ENCODE peak calls at places on chromosomes 13 and 19, in eight cellular contexts. One of them, this sample, is unnamed.

GRCh38 chr19:35404879-35405622 is 34.2 kb downstream of the GPR42 start:
- DNase-seq in thoracic aorta: peak
- DNase-seq in HS-5: peak
- DNase-seq in CD8-positive, alpha-beta memory T cell: no peak
- DNase-seq in GM03348: peak
- DNase-seq in lung microvascular endothelial cell: no peak
- DNase-seq in epithelial cell of esophagus: peak
- DNase-seq in T-helper 1 cell: no peak
- DNase-seq in this sample: peak

GRCh38 chr19:13463296-13463695 is 43.0 kb downstream of the CACNA1A start:
- DNase-seq in GM03348: peak
- DNase-seq in epithelial cell of esophagus: peak
- DNase-seq in T-helper 1 cell: no peak
- DNase-seq in thoracic aorta: no peak
- DNase-seq in HS-5: no peak
- DNase-seq in CD8-positive, alpha-beta memory T cell: no peak
- DNase-seq in lung microvascular endothelial cell: peak
- DNase-seq in this sample: peak

GRCh38 chr19:18589380-18590272 is 1.0 kb downstream of the REX1BD start:
- DNase-seq in HS-5: peak
- DNase-seq in GM03348: peak
- DNase-seq in T-helper 1 cell: peak
- DNase-seq in epithelial cell of esophagus: peak
- DNase-seq in CD8-positive, alpha-beta memory T cell: no peak
- DNase-seq in thoracic aorta: no peak
- DNase-seq in lung microvascular endothelial cell: peak
- DNase-seq in this sample: peak

GRCh38 chr13:24005711-24006281 is 108.5 kb upstream of the C1QTNF9B start:
- DNase-seq in CD8-positive, alpha-beta memory T cell: no peak
- DNase-seq in HS-5: no peak
- DNase-seq in T-helper 1 cell: no peak
- DNase-seq in epithelial cell of esophagus: no peak
- DNase-seq in lung microvascular endothelial cell: no peak
- DNase-seq in GM03348: no peak
- DNase-seq in thoracic aorta: no peak
- DNase-seq in this sample: no peak

GRCh38 chr13:50224534-50224933 is 209.3 kb downstream of the KCNRG start:
- DNase-seq in HS-5: no peak
- DNase-seq in CD8-positive, alpha-beta memory T cell: no peak
- DNase-seq in T-helper 1 cell: no peak
- DNase-seq in thoracic aorta: no peak
- DNase-seq in GM03348: no peak
- DNase-seq in lung microvascular endothelial cell: no peak
- DNase-seq in epithelial cell of esophagus: peak
- DNase-seq in this sample: peak

GRCh38 chr13:28355822-28356371 is 139.0 kb downstream of the FLT1 start:
- DNase-seq in T-helper 1 cell: no peak
- DNase-seq in GM03348: no peak
- DNase-seq in lung microvascular endothelial cell: no peak
- DNase-seq in epithelial cell of esophagus: no peak
- DNase-seq in HS-5: no peak
- DNase-seq in CD8-positive, alpha-beta memory T cell: no peak
- DNase-seq in thoracic aorta: no peak
- DNase-seq in this sample: no peak

GRCh38 chr13:81872581-81872980 is 1531.7 kb upstream of the SPRY2 start:
- DNase-seq in T-helper 1 cell: no peak
- DNase-seq in GM03348: no peak
- DNase-seq in HS-5: no peak
- DNase-seq in epithelial cell of esophagus: peak
- DNase-seq in lung microvascular endothelial cell: no peak
- DNase-seq in CD8-positive, alpha-beta memory T cell: no peak
- DNase-seq in thoracic aorta: no peak
- DNase-seq in this sample: no peak

GRCh38 chr13:59861676-59862075 is 302.1 kb downstream of the DIAPH3 start:
- DNase-seq in GM03348: no peak
- DNase-seq in T-helper 1 cell: no peak
- DNase-seq in lung microvascular endothelial cell: peak
- DNase-seq in thoracic aorta: no peak
- DNase-seq in HS-5: no peak
- DNase-seq in epithelial cell of esophagus: no peak
- DNase-seq in CD8-positive, alpha-beta memory T cell: no peak
- DNase-seq in this sample: no peak

GRCh38 chr13:113342820-113343691 is 20.9 kb downstream of the GRTP1 start:
- DNase-seq in CD8-positive, alpha-beta memory T cell: no peak
- DNase-seq in T-helper 1 cell: no peak
- DNase-seq in HS-5: no peak
- DNase-seq in GM03348: no peak
- DNase-seq in thoracic aorta: no peak
- DNase-seq in epithelial cell of esophagus: no peak
- DNase-seq in lung microvascular endothelial cell: no peak
- DNase-seq in this sample: no peak

GRCh38 chr19:30391554-30392551 is 19.7 kb downstream of the ZNF536 start:
- DNase-seq in thoracic aorta: no peak
- DNase-seq in T-helper 1 cell: no peak
- DNase-seq in HS-5: no peak
- DNase-seq in GM03348: peak
- DNase-seq in lung microvascular endothelial cell: no peak
- DNase-seq in CD8-positive, alpha-beta memory T cell: no peak
- DNase-seq in epithelial cell of esophagus: no peak
- DNase-seq in this sample: no peak

GRCh38 chr13:97321616-97322321 is 99.6 kb downstream of the MBNL2 start:
- DNase-seq in lung microvascular endothelial cell: no peak
- DNase-seq in thoracic aorta: no peak
- DNase-seq in epithelial cell of esophagus: no peak
- DNase-seq in T-helper 1 cell: no peak
- DNase-seq in GM03348: no peak
- DNase-seq in HS-5: no peak
- DNase-seq in CD8-positive, alpha-beta memory T cell: no peak
- DNase-seq in this sample: no peak

GRCh38 chr19:22530042-22530441 is 104.1 kb upstream of the ZNF492 start:
- DNase-seq in HS-5: no peak
- DNase-seq in T-helper 1 cell: no peak
- DNase-seq in thoracic aorta: no peak
- DNase-seq in GM03348: no peak
- DNase-seq in epithelial cell of esophagus: no peak
- DNase-seq in CD8-positive, alpha-beta memory T cell: no peak
- DNase-seq in lung microvascular endothelial cell: no peak
- DNase-seq in this sample: no peak

GRCh38 chr13:98026457-98026857 is 73.0 kb downstream of the IPO5 start:
- DNase-seq in thoracic aorta: no peak
- DNase-seq in T-helper 1 cell: no peak
- DNase-seq in CD8-positive, alpha-beta memory T cell: no peak
- DNase-seq in GM03348: peak
- DNase-seq in lung microvascular endothelial cell: peak
- DNase-seq in HS-5: no peak
- DNase-seq in epithelial cell of esophagus: no peak
- DNase-seq in this sample: no peak

GRCh38 chr13:28528848-28529247 is 33.9 kb upstream of the FLT1 start:
- DNase-seq in GM03348: no peak
- DNase-seq in epithelial cell of esophagus: no peak
- DNase-seq in CD8-positive, alpha-beta memory T cell: no peak
- DNase-seq in thoracic aorta: no peak
- DNase-seq in T-helper 1 cell: no peak
- DNase-seq in lung microvascular endothelial cell: peak
- DNase-seq in HS-5: no peak
- DNase-seq in this sample: no peak

GRCh38 chr19:16115309-16116039 is 3.8 kb downstream of the RAB8A start:
- DNase-seq in lung microvascular endothelial cell: no peak
- DNase-seq in epithelial cell of esophagus: no peak
- DNase-seq in CD8-positive, alpha-beta memory T cell: no peak
- DNase-seq in GM03348: no peak
- DNase-seq in thoracic aorta: no peak
- DNase-seq in T-helper 1 cell: no peak
- DNase-seq in HS-5: no peak
- DNase-seq in this sample: no peak

GRCh38 chr19:33666196-33666595 is 44.4 kb downstream of the CHST8 start:
- DNase-seq in GM03348: no peak
- DNase-seq in epithelial cell of esophagus: no peak
- DNase-seq in T-helper 1 cell: no peak
- DNase-seq in thoracic aorta: no peak
- DNase-seq in CD8-positive, alpha-beta memory T cell: no peak
- DNase-seq in HS-5: no peak
- DNase-seq in lung microvascular endothelial cell: no peak
- DNase-seq in this sample: no peak

GRCh38 chr13:98535501-98536357 is 41.2 kb downstream of the STK24 start:
- DNase-seq in HS-5: no peak
- DNase-seq in epithelial cell of esophagus: peak
- DNase-seq in lung microvascular endothelial cell: no peak
- DNase-seq in thoracic aorta: no peak
- DNase-seq in GM03348: no peak
- DNase-seq in T-helper 1 cell: no peak
- DNase-seq in CD8-positive, alpha-beta memory T cell: no peak
- DNase-seq in this sample: peak

GRCh38 chr13:40812724-40813445 is 23.5 kb downstream of the SLC25A15 start:
- DNase-seq in lung microvascular endothelial cell: peak
- DNase-seq in HS-5: no peak
- DNase-seq in GM03348: no peak
- DNase-seq in epithelial cell of esophagus: peak
- DNase-seq in CD8-positive, alpha-beta memory T cell: no peak
- DNase-seq in T-helper 1 cell: no peak
- DNase-seq in thoracic aorta: no peak
- DNase-seq in this sample: peak

GRCh38 chr19:49398001-49398615 is 10.1 kb downstream of the KASH5 start:
- DNase-seq in lung microvascular endothelial cell: no peak
- DNase-seq in thoracic aorta: no peak
- DNase-seq in T-helper 1 cell: no peak
- DNase-seq in epithelial cell of esophagus: no peak
- DNase-seq in HS-5: no peak
- DNase-seq in CD8-positive, alpha-beta memory T cell: no peak
- DNase-seq in GM03348: no peak
- DNase-seq in this sample: no peak

GRCh38 chr13:91620670-91621141 is 222.3 kb downstream of the GPC5 start:
- DNase-seq in GM03348: no peak
- DNase-seq in HS-5: no peak
- DNase-seq in thoracic aorta: no peak
- DNase-seq in lung microvascular endothelial cell: no peak
- DNase-seq in CD8-positive, alpha-beta memory T cell: no peak
- DNase-seq in T-helper 1 cell: no peak
- DNase-seq in epithelial cell of esophagus: no peak
- DNase-seq in this sample: no peak

GRCh38 chr13:63421113-63421512 is 2005.5 kb upstream of the PCDH20 start:
- DNase-seq in CD8-positive, alpha-beta memory T cell: no peak
- DNase-seq in lung microvascular endothelial cell: no peak
- DNase-seq in HS-5: no peak
- DNase-seq in thoracic aorta: no peak
- DNase-seq in T-helper 1 cell: no peak
- DNase-seq in epithelial cell of esophagus: no peak
- DNase-seq in GM03348: no peak
- DNase-seq in this sample: no peak

GRCh38 chr13:77859450-77859849 is 59.2 kb downstream of the EDNRB start:
- DNase-seq in thoracic aorta: no peak
- DNase-seq in lung microvascular endothelial cell: no peak
- DNase-seq in HS-5: no peak
- DNase-seq in GM03348: peak
- DNase-seq in T-helper 1 cell: no peak
- DNase-seq in epithelial cell of esophagus: no peak
- DNase-seq in CD8-positive, alpha-beta memory T cell: no peak
- DNase-seq in this sample: no peak

GRCh38 chr19:15815306-15815705 is at the start of gene OR10H1:
- DNase-seq in CD8-positive, alpha-beta memory T cell: no peak
- DNase-seq in lung microvascular endothelial cell: no peak
- DNase-seq in T-helper 1 cell: no peak
- DNase-seq in GM03348: no peak
- DNase-seq in HS-5: no peak
- DNase-seq in epithelial cell of esophagus: peak
- DNase-seq in thoracic aorta: no peak
- DNase-seq in this sample: peak

This sample was measured in mammary epithelial cell.